ENCODE peak calls at places on chromosomes 7 and 10, in eight cellular contexts. One of them, this sample, is unnamed.

GRCh38 chr10:1380075-1380793 is 324.0 kb downstream of the WDR37 start:
- DNase-seq in upper lobe of left lung: peak
- DNase-seq in stimulated activated naive CD4-positive, alpha-beta T cell: no peak
- DNase-seq in AG10803: no peak
- DNase-seq in stimulated activated CD4-positive, alpha-beta T cell treated with anti-CD3 and anti-CD28 coated beads, Interleukin-4, amount 100 ng/mL, for 48 hours: no peak
- DNase-seq in neural progenitor cell: peak
- DNase-seq in EH: no peak
- DNase-seq in RWPE1: no peak
- DNase-seq in this sample: peak

GRCh38 chr10:3829193-3830050 is 44.4 kb upstream of the KLF6 start:
- DNase-seq in upper lobe of left lung: no peak
- DNase-seq in stimulated activated naive CD4-positive, alpha-beta T cell: no peak
- DNase-seq in AG10803: no peak
- DNase-seq in stimulated activated CD4-positive, alpha-beta T cell treated with anti-CD3 and anti-CD28 coated beads, Interleukin-4, amount 100 ng/mL, for 48 hours: no peak
- DNase-seq in neural progenitor cell: peak
- DNase-seq in EH: peak
- DNase-seq in RWPE1: no peak
- DNase-seq in this sample: peak

GRCh38 chr7:50304158-50304910 is at the start of gene IKZF1:
- DNase-seq in upper lobe of left lung: peak
- DNase-seq in stimulated activated naive CD4-positive, alpha-beta T cell: peak
- DNase-seq in AG10803: no peak
- DNase-seq in stimulated activated CD4-positive, alpha-beta T cell treated with anti-CD3 and anti-CD28 coated beads, Interleukin-4, amount 100 ng/mL, for 48 hours: peak
- DNase-seq in neural progenitor cell: peak
- DNase-seq in EH: no peak
- DNase-seq in RWPE1: no peak
- DNase-seq in this sample: peak

GRCh38 chr7:12759112-12759511 is 71.7 kb downstream of the ARL4A start:
- DNase-seq in upper lobe of left lung: no peak
- DNase-seq in stimulated activated naive CD4-positive, alpha-beta T cell: no peak
- DNase-seq in AG10803: peak
- DNase-seq in stimulated activated CD4-positive, alpha-beta T cell treated with anti-CD3 and anti-CD28 coated beads, Interleukin-4, amount 100 ng/mL, for 48 hours: no peak
- DNase-seq in neural progenitor cell: no peak
- DNase-seq in EH: peak
- DNase-seq in RWPE1: no peak
- DNase-seq in this sample: no peak

GRCh38 chr10:29535778-29536459 is 98.9 kb downstream of the SVIL start:
- DNase-seq in upper lobe of left lung: peak
- DNase-seq in stimulated activated naive CD4-positive, alpha-beta T cell: no peak
- DNase-seq in AG10803: no peak
- DNase-seq in stimulated activated CD4-positive, alpha-beta T cell treated with anti-CD3 and anti-CD28 coated beads, Interleukin-4, amount 100 ng/mL, for 48 hours: no peak
- DNase-seq in neural progenitor cell: no peak
- DNase-seq in EH: no peak
- DNase-seq in RWPE1: no peak
- DNase-seq in this sample: peak

GRCh38 chr10:60282771-60283353 is 106.8 kb downstream of the ANK3 start:
- DNase-seq in upper lobe of left lung: peak
- DNase-seq in stimulated activated naive CD4-positive, alpha-beta T cell: no peak
- DNase-seq in AG10803: peak
- DNase-seq in stimulated activated CD4-positive, alpha-beta T cell treated with anti-CD3 and anti-CD28 coated beads, Interleukin-4, amount 100 ng/mL, for 48 hours: no peak
- DNase-seq in neural progenitor cell: no peak
- DNase-seq in EH: peak
- DNase-seq in RWPE1: peak
- DNase-seq in this sample: no peak

GRCh38 chr10:125720002-125720382 is 483 bp downstream of the EDRF1 start:
- DNase-seq in upper lobe of left lung: no peak
- DNase-seq in stimulated activated naive CD4-positive, alpha-beta T cell: no peak
- DNase-seq in AG10803: no peak
- DNase-seq in stimulated activated CD4-positive, alpha-beta T cell treated with anti-CD3 and anti-CD28 coated beads, Interleukin-4, amount 100 ng/mL, for 48 hours: no peak
- DNase-seq in neural progenitor cell: no peak
- DNase-seq in EH: no peak
- DNase-seq in RWPE1: no peak
- DNase-seq in this sample: no peak

GRCh38 chr7:19107392-19108147 is 9.9 kb downstream of the TWIST1 start:
- DNase-seq in upper lobe of left lung: no peak
- DNase-seq in stimulated activated naive CD4-positive, alpha-beta T cell: no peak
- DNase-seq in AG10803: peak
- DNase-seq in stimulated activated CD4-positive, alpha-beta T cell treated with anti-CD3 and anti-CD28 coated beads, Interleukin-4, amount 100 ng/mL, for 48 hours: no peak
- DNase-seq in neural progenitor cell: peak
- DNase-seq in EH: peak
- DNase-seq in RWPE1: peak
- DNase-seq in this sample: peak

GRCh38 chr10:30459283-30459682 is 25.3 kb downstream of the MAP3K8 start:
- DNase-seq in upper lobe of left lung: peak
- DNase-seq in stimulated activated naive CD4-positive, alpha-beta T cell: no peak
- DNase-seq in AG10803: no peak
- DNase-seq in stimulated activated CD4-positive, alpha-beta T cell treated with anti-CD3 and anti-CD28 coated beads, Interleukin-4, amount 100 ng/mL, for 48 hours: no peak
- DNase-seq in neural progenitor cell: no peak
- DNase-seq in EH: no peak
- DNase-seq in RWPE1: no peak
- DNase-seq in this sample: no peak

GRCh38 chr10:22340362-22341189 is 4.7 kb upstream of the SPAG6 start:
- DNase-seq in upper lobe of left lung: peak
- DNase-seq in stimulated activated naive CD4-positive, alpha-beta T cell: peak
- DNase-seq in AG10803: peak
- DNase-seq in stimulated activated CD4-positive, alpha-beta T cell treated with anti-CD3 and anti-CD28 coated beads, Interleukin-4, amount 100 ng/mL, for 48 hours: peak
- DNase-seq in neural progenitor cell: peak
- DNase-seq in EH: peak
- DNase-seq in RWPE1: peak
- DNase-seq in this sample: peak